ENCODE peak calls at places on chromosomes 4 and X, in four cellular contexts. S is amygdala; X is left colon; E is stimulated activated CD4-positive, alpha-beta T cell treated with anti-CD3 and anti-CD28 coated beads, Interleukin-2, amount 100 ng/mL, for 4 hours. K is an unnamed sample.

GRCh38 chrX:122119361-122119760 is 1064.7 kb upstream of the GRIA3 start:
- DNase-seq in S (no peak), X (no peak), E (no peak), K (no peak)

GRCh38 chrX:57044226-57044625 is 48.9 kb upstream of the SPIN3 start:
- DNase-seq in S (no peak), X (no peak), E (no peak), K (no peak)

GRCh38 chr4:173461170-173461569 is 62.3 kb upstream of the SCRG1 start:
- DNase-seq in S (no peak), X (no peak), E (no peak), K (no peak)

GRCh38 chr4:8188085-8188484 is 11.0 kb upstream of the SH3TC1 start:
- DNase-seq in S (no peak), X (no peak), E (no peak), K (no peak)

GRCh38 chr4:166197166-166197565 is 324.1 kb downstream of the TLL1 start:
- DNase-seq in S (no peak), X (no peak), E (no peak), K (no peak)

GRCh38 chr4:137524642-137525384 is 7.5 kb downstream of the PCDH18 start:
- DNase-seq in S (no peak), X (no peak), E (no peak), K (no peak)

GRCh38 chr4:141797966-141798365 is 161.6 kb downstream of the IL15 start:
- DNase-seq in S (no peak), X (no peak), E (no peak), K (no peak)

GRCh38 chrX:133151320-133151719 is 54.4 kb upstream of the USP26 start:
- DNase-seq in S (no peak), X (peak; percentile 48), E (no peak), K (no peak)